ENCODE peak calls at places on chromosomes 6 and 20, in seven cellular contexts. Q, S, N, R, G, Y and Z are unnamed samples.
A peak's percentile ranks its signal among the peaks of the same experiment; 100 is the strongest.

GRCh38 chr20:44394520-44395182 is 39.2 kb downstream of the HNF4A start:
- DNase-seq in Q (no peak), S (no peak), N (no peak), G (no peak), Y (no peak), R (no peak), Z (no peak)

GRCh38 chr20:7540018-7540417 is 400.2 kb downstream of the HAO1 start:
- DNase-seq in Q (no peak), S (no peak), G (no peak), R (no peak), N (no peak), Y (no peak), Z (no peak)

GRCh38 chr6:56804996-56805395 is 149.9 kb upstream of the BEND6 start:
- DNase-seq in G (no peak), R (peak; percentile 84), N (no peak), Q (no peak), Y (no peak), S (peak; percentile 68), Z (no peak)

GRCh38 chr6:44034391-44034861 is 92.8 kb downstream of the MRPL14 start:
- DNase-seq in G (no peak), N (no peak), R (no peak), Y (no peak), Q (no peak), S (peak; percentile 84), Z (no peak)

GRCh38 chr6:99514089-99514488 is 1.1 kb downstream of the USP45 start:
- DNase-seq in Q (no peak), S (no peak), N (peak; percentile 27), G (no peak), Y (no peak), R (peak; percentile 15), Z (no peak)

GRCh38 chr20:25203891-25204320 is 8.4 kb downstream of the ENTPD6 start:
- DNase-seq in Y (no peak), S (no peak), G (no peak), R (no peak), Q (no peak), N (no peak), Z (no peak)

GRCh38 chr6:18022398-18023231 is 35.2 kb upstream of the KIF13A start:
- DNase-seq in N (peak; percentile 97), S (peak; percentile 44), R (peak; percentile 57), Y (no peak), Q (no peak), G (no peak), Z (no peak)

GRCh38 chr6:110492584-110492983 is 16.2 kb upstream of the SLC22A16 start:
- DNase-seq in R (peak; percentile 23), N (no peak), Y (no peak), S (no peak), Q (no peak), G (no peak), Z (no peak)

GRCh38 chr6:27541932-27542297 is 69.0 kb upstream of the ZNF184 start:
- DNase-seq in N (peak; percentile 38), Q (no peak), R (no peak), S (no peak), G (no peak), Y (no peak), Z (no peak)

GRCh38 chr20:48784273-48784641 is 43.5 kb downstream of the PREX1 start:
- DNase-seq in R (no peak), N (no peak), S (no peak), G (no peak), Q (no peak), Y (no peak), Z (no peak)

GRCh38 chr6:1952726-1953360 is 292.6 kb downstream of the GMDS start:
- DNase-seq in S (peak; percentile 97), R (peak; percentile 100), Y (no peak), Q (no peak), N (no peak), G (no peak), Z (no peak)

GRCh38 chr20:52311209-52311794 is 119.7 kb upstream of the ZFP64 start:
- DNase-seq in R (no peak), G (no peak), S (no peak), Q (no peak), Y (no peak), N (peak; percentile 53), Z (no peak)

GRCh38 chr6:151719070-151719469 is 88.4 kb upstream of the ESR1 start:
- DNase-seq in S (no peak), Y (no peak), G (no peak), Q (no peak), N (no peak), R (no peak), Z (no peak)

GRCh38 chr6:149723262-149723661 is 5.4 kb upstream of the LATS1 start:
- DNase-seq in Y (no peak), R (no peak), N (no peak), G (no peak), S (no peak), Q (no peak), Z (no peak)

GRCh38 chr6:163743796-163744195 is 329.3 kb downstream of the QKI start:
- DNase-seq in S (no peak), N (no peak), R (no peak), Q (peak; percentile 47), Y (no peak), G (no peak), Z (no peak)

GRCh38 chr6:161361529-161361928 is 87.7 kb upstream of the AGPAT4 start:
- DNase-seq in R (no peak), G (no peak), Y (no peak), S (no peak), N (no peak), Q (no peak), Z (no peak)

GRCh38 chr6:20092071-20092566 is 120.2 kb downstream of the MBOAT1 start:
- DNase-seq in R (peak; percentile 59), Y (peak; percentile 23), G (peak; percentile 13), Q (no peak), S (peak; percentile 73), N (peak; percentile 80), Z (no peak)

GRCh38 chr6:108408453-108408852 is 113.6 kb downstream of the AFG1L start:
- DNase-seq in S (no peak), G (no peak), N (no peak), Q (no peak), R (peak; percentile 38), Y (no peak), Z (no peak)

GRCh38 chr20:11379257-11380011 is 538.3 kb upstream of the BTBD3 start:
- DNase-seq in Y (no peak), S (no peak), R (no peak), Q (no peak), G (no peak), N (peak; percentile 88), Z (no peak)

GRCh38 chr20:63061051-63061531 is 54.3 kb upstream of the BHLHE23 start:
- DNase-seq in G (no peak), S (no peak), N (no peak), Y (no peak), Q (no peak), R (no peak), Z (no peak)

GRCh38 chr6:52746213-52746612 is 17.1 kb downstream of the GSTA2 start:
- DNase-seq in S (no peak), Q (no peak), N (no peak), G (no peak), Y (no peak), R (no peak), Z (no peak)

GRCh38 chr6:43271103-43271815 is 26.8 kb upstream of the SLC22A7 start:
- DNase-seq in S (no peak), N (no peak), R (no peak), Q (no peak), G (no peak), Y (no peak), Z (no peak)

GRCh38 chr6:11033825-11034224 is 10.3 kb downstream of the ELOVL2 start:
- DNase-seq in R (peak; percentile 90), Y (no peak), N (no peak), Q (no peak), S (peak; percentile 78), G (no peak), Z (no peak)

GRCh38 chr6:40947876-40948514 is 91.0 kb downstream of the UNC5CL start:
- DNase-seq in N (peak; percentile 56), R (peak; percentile 90), G (no peak), Y (no peak), Q (no peak), S (peak; percentile 76), Z (no peak)
- H3K27ac ChIP-seq in N (peak overlapping the region; percentile 87), R (peak overlapping the region; percentile 78), G (no peak overlapping the region), Y (no peak overlapping the region), Q (no peak overlapping the region), S (peak overlapping the region; percentile 43), Z (no peak overlapping the region)

DNA sequence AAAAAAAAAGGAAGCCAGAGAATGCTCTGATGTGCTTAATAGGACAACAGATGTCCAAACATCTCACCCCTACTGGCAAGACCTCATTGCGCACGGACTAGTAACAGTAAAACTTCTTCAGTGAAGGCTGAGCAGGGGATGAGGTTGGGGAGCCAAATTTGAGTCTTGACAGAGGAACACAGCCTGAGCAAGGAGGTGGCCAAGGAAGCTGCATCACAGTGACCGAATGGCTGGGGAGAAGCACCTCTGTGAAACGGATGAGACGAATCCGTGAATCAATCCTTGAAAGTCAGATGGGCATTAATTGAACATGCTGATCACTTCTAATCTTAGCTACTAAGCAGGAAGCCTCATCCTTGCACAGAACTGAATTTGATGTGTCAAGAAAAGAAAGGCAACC is 29.7 kb downstream of the PXDC1 start:
- DNase-seq in Y (no peak), S (no peak), N (no peak), G (no peak), R (no peak), Q (no peak), Z (no peak)
- H3K27ac ChIP-seq in Y (no peak overlapping the region), S (no peak overlapping the region), N (no peak overlapping the region), G (no peak overlapping the region), R (no peak overlapping the region), Q (no peak overlapping the region), Z (no peak overlapping the region)

DNA sequence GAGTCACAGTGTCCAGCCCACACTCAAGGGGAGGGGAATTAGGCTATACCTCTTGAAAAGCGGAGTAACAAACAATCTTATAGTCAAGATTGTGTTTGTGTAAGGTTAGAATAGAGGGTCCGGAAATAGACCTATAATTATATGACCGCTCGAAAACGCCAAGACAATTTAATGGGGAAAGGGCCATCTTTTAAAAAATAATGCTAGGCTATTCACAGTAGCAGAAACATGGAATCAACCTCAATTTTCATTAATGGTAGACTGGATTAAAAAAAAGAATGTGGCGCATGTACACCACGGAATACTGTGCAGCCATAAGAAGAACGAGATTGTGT is 30.0 kb downstream of the TOP1 start:
- DNase-seq in S (no peak), G (no peak), Y (no peak), Q (no peak), R (no peak), N (no peak), Z (no peak)
- H3K27ac ChIP-seq in S (peak overlapping the region; percentile 58), G (no peak overlapping the region), Y (no peak overlapping the region), Q (no peak overlapping the region), R (no peak overlapping the region), N (no peak overlapping the region), Z (no peak overlapping the region)

DNA sequence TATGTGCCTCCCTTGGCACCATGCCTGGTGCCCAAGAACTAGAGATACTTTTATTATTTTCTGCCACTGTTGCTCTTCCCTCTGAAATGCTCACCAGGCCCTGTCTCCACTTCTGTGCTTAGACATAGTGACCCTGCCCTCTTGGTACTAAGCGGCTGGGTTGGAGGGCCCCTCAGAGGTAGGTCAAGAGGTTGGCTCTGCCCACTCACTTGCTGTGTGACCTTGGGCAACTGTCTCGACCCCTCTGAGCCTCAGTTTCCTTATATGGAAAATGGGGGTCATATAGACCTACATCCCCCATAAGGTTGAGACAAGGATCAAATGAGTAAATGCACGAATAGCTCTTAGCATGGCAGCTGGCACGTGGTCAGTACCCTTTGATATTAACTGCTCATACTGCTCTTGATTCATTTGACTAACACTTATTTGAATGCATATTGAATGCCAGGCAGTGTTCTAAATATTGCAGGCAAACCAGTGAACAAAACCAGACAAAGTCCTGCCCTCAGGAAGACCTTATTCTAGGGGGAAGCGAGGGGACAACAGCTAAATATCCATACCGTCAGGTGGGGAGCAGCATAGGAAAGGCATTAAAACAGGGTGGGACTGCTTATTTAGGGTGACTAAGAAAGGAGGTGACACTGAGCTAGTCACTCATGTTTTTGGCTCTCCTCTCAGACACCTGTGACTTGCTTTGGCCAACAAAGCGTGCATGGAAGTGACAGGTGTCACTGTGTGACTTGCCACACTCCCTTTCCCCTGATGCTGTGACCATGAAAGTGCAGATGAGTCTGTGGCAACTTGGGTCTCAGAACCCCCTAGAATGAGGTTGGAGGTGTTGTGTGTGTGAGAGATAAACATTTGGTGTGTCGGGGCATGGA is 14.3 kb upstream of the SPO11 start:
- DNase-seq in R (no peak), Q (no peak), N (no peak), Y (no peak), G (no peak), S (no peak), Z (no peak)
- H3K27ac ChIP-seq in R (no peak overlapping the region), Q (no peak overlapping the region), N (no peak overlapping the region), Y (no peak overlapping the region), G (no peak overlapping the region), S (no peak overlapping the region), Z (no peak overlapping the region)